ENCODE peak calls at places on chromosome 9, in eight cellular contexts. V is esophagus muscularis mucosa, H is breast epithelium, R is SK-N-SH, F is HepG2, Q is GM23338, A is H1, L is stomach. X is an unnamed sample.
A peak's percentile ranks its signal among the peaks of the same experiment; 100 is the strongest.

GRCh38 chr9:91734371-91734981 is 215.6 kb downstream of the ROR2 start:
- DNase-seq in Q (peak; percentile 75), A (peak; percentile 23), R (peak; percentile 88), V (no peak), F (peak; percentile 13), H (peak; percentile 67), L (peak; percentile 80), X (peak; percentile 67)

GRCh38 chr9:127155314-127155713 is 32.9 kb upstream of the ANGPTL2 start:
- DNase-seq in A (no peak), R (no peak), F (no peak), Q (no peak), L (no peak), H (no peak), V (peak; percentile 53), X (no peak)

GRCh38 chr9:93520523-93520922 is 55.9 kb upstream of the PHF2 start:
- DNase-seq in Q (no peak), A (no peak), H (no peak), F (peak; percentile 3), V (no peak), L (no peak), R (peak; percentile 23), X (no peak)

GRCh38 chr9:81754245-81754644 is 64.9 kb upstream of the TLE1 start:
- DNase-seq in A (no peak), L (no peak), R (no peak), Q (no peak), F (no peak), V (no peak), H (no peak), X (no peak)

GRCh38 chr9:77440057-77440456 is 208.1 kb downstream of the GNA14 start:
- DNase-seq in A (no peak), R (peak; percentile 81), F (no peak), L (no peak), V (no peak), H (no peak), Q (peak; percentile 71), X (no peak)

GRCh38 chr9:17004500-17004899 is 130.3 kb upstream of the CNTLN start:
- DNase-seq in H (no peak), R (no peak), Q (peak; percentile 11), A (no peak), F (no peak), V (no peak), L (no peak), X (no peak)

GRCh38 chr9:3708751-3709150 is 182.9 kb upstream of the RFX3 start:
- DNase-seq in H (no peak), V (no peak), R (no peak), L (no peak), Q (no peak), A (no peak), F (no peak), X (no peak)

GRCh38 chr9:21904371-21904770 is 89.8 kb downstream of the CDKN2A start:
- DNase-seq in L (no peak), V (no peak), A (no peak), F (no peak), R (no peak), Q (no peak), H (no peak), X (no peak)

GRCh38 chr9:121731919-121732318 is 80.5 kb downstream of the DAB2IP start:
- DNase-seq in A (no peak), R (no peak), H (no peak), F (no peak), V (no peak), Q (no peak), L (no peak), X (peak; percentile 48)

GRCh38 chr9:89592201-89592815 is 12.5 kb upstream of the GADD45G start:
- DNase-seq in L (no peak), R (no peak), H (no peak), A (no peak), F (no peak), Q (no peak), V (peak; percentile 62), X (no peak)

GRCh38 chr9:121499427-121500164 is at the start of gene GGTA1:
- DNase-seq in R (peak; percentile 90), A (no peak), H (peak; percentile 54), F (no peak), L (peak; percentile 58), V (no peak), Q (peak; percentile 67), X (peak; percentile 34)

GRCh38 chr9:86525182-86525581 is 171.0 kb upstream of the TUT7 start:
- DNase-seq in A (no peak), R (no peak), V (no peak), Q (no peak), F (no peak), H (no peak), L (no peak), X (no peak)

GRCh38 chr9:27429436-27429835 is 94.7 kb upstream of the IFNK start:
- DNase-seq in L (no peak), Q (no peak), V (no peak), R (no peak), F (no peak), A (no peak), H (no peak), X (no peak)

GRCh38 chr9:573551-574410 is 267.7 kb upstream of the DMRT1 start:
- DNase-seq in V (no peak), A (no peak), F (peak; percentile 9), R (no peak), H (no peak), L (no peak), Q (peak; percentile 77), X (no peak)

GRCh38 chr9:121902483-121903135 is 190.5 kb downstream of the TTLL11 start:
- DNase-seq in R (peak; percentile 54), V (no peak), Q (no peak), A (no peak), F (no peak), L (no peak), H (no peak), X (no peak)

GRCh38 chr9:85182381-85182780 is 512.9 kb downstream of the NTRK2 start:
- DNase-seq in R (no peak), L (no peak), A (no peak), F (no peak), Q (no peak), V (no peak), H (no peak), X (no peak)

GRCh38 chr9:115838417-115838816 is 315.2 kb upstream of the PAPPA start:
- DNase-seq in L (no peak), F (no peak), V (no peak), H (no peak), Q (peak; percentile 41), A (no peak), R (no peak), X (no peak)

GRCh38 chr9:69469136-69469535 is 144.1 kb downstream of the ENTREP1 start:
- DNase-seq in Q (no peak), H (no peak), V (no peak), L (no peak), R (no peak), A (no peak), F (no peak), X (no peak)

GRCh38 chr9:113187935-113188595 is 33.0 kb downstream of the FKBP15 start:
- DNase-seq in A (no peak), H (no peak), Q (no peak), V (peak; percentile 93), R (no peak), L (no peak), F (peak; percentile 4), X (no peak)
- H3K36me3 ChIP-seq in A (peaks cover 21% of the 10 kb centered on the region), H (peaks cover 4% of the 10 kb centered on the region), Q (peaks cover 8% of the 10 kb centered on the region), V (peaks cover 77% of the 10 kb centered on the region), R (peaks cover 88% of the 10 kb centered on the region), L (peaks cover 29% of the 10 kb centered on the region), F (peaks cover 73% of the 10 kb centered on the region), X (peaks cover 8% of the 10 kb centered on the region)

GRCh38 chr9:119802621-119803020 is 433.4 kb upstream of the BRINP1 start:
- DNase-seq in A (no peak), R (no peak), V (no peak), H (no peak), F (no peak), L (no peak), Q (peak; percentile 3), X (peak; percentile 88)

GRCh38 chr9:119802115-119802514 is 432.9 kb upstream of the BRINP1 start:
- DNase-seq in A (no peak), V (no peak), L (no peak), Q (no peak), H (no peak), F (no peak), R (no peak), X (no peak)

GRCh38 chr9:119795395-119795794 is 426.2 kb upstream of the BRINP1 start:
- DNase-seq in Q (no peak), V (no peak), L (no peak), A (no peak), H (no peak), F (no peak), R (no peak), X (no peak)

GRCh38 chr9:119803679-119804078 is 434.4 kb upstream of the BRINP1 start:
- DNase-seq in H (no peak), R (no peak), A (no peak), V (no peak), F (no peak), L (no peak), Q (no peak), X (no peak)

DNA sequence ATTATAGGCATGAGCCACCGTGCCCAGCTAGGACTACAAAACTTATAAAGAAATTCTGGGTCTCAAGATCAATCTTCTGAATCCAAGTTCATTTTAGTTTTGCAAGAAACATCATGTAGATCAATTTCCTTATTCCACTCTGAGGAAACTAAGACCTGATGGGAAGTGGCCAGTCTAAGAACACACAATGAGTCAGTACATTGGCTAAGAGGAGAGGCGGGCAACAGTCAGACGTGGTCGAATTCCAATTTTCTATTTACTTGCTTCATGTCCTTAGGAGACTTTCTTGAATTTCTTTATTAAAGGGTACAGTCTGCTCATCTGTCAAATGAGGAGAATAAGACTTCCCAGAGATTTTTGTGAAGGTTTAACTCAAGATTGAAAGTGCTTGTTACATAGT is 432.1 kb upstream of the BRINP1 start:
- DNase-seq in Q (no peak), F (no peak), H (no peak), L (no peak), R (no peak), A (no peak), V (peak; percentile 50), X (peak; percentile 13)
- TF ChIP-seq POLR2AphosphoS5 in Q (no peak), F (no peak), H (no peak), L (no peak), R (no peak), A (no peak), V (no peak), X (no peak)

GRCh38 chr9:109063765-109064164 is 50.5 kb upstream of the CTNNAL1 start:
- DNase-seq in L (no peak), R (no peak), Q (no peak), H (no peak), V (no peak), F (no peak), A (no peak), X (no peak)

GRCh38 chr9:109060235-109060634 is 46.9 kb upstream of the CTNNAL1 start:
- DNase-seq in Q (no peak), L (no peak), F (no peak), A (no peak), V (no peak), H (no peak), R (no peak), X (no peak)

GRCh38 chr9:109064963-109065701 is 51.8 kb upstream of the CTNNAL1 start:
- DNase-seq in L (no peak), H (no peak), R (no peak), A (no peak), V (no peak), Q (no peak), F (no peak), X (no peak)

GRCh38 chr9:109062543-109062942 is 49.2 kb upstream of the CTNNAL1 start:
- DNase-seq in L (no peak), H (no peak), R (no peak), Q (no peak), F (no peak), A (no peak), V (no peak), X (no peak)
- H3K36me3 ChIP-seq in L (peaks cover 20% of the 10 kb centered on the region), H (no peaks in the 10 kb centered on the region), R (peaks cover 19% of the 10 kb centered on the region), Q (peaks cover 49% of the 10 kb centered on the region), F (peaks cover 64% of the 10 kb centered on the region), A (peaks cover 56% of the 10 kb centered on the region), V (peaks cover 71% of the 10 kb centered on the region), X (no peaks in the 10 kb centered on the region)

GRCh38 chr9:131125288-131126058 is at the start of gene NUP214:
- DNase-seq in Q (peak; percentile 99), L (peak; percentile 100), V (peak; percentile 99), A (peak; percentile 89), R (peak; percentile 98), F (peak; percentile 92), H (peak; percentile 99), X (peak; percentile 98)
- TF ChIP-seq POLR2AphosphoS5 in Q (peak; percentile 95), L (peak; percentile 98), V (peak; percentile 100), A (peak; percentile 98), R (peak; percentile 94), F (peak; percentile 94), H (peak; percentile 99), X (peak; percentile 100)